ENCODE peak calls at places on chromosome X, in four cellular contexts. One of them, this sample, is unnamed.

GRCh38 chrX:71236858-71237257 is 13.8 kb downstream of the GJB1 start:
- DNase-seq in breast epithelium: no peak
- DNase-seq in lung: no peak
- DNase-seq in foreskin keratinocyte: no peak
- DNase-seq in this sample: no peak

GRCh38 chrX:150366951-150367545 is 3.9 kb downstream of the MAMLD1 start:
- DNase-seq in lung: no peak
- DNase-seq in breast epithelium: no peak
- DNase-seq in foreskin keratinocyte: no peak
- DNase-seq in this sample: no peak

GRCh38 chrX:110442631-110443030 is 84.0 kb downstream of the RTL9 start:
- DNase-seq in lung: no peak
- DNase-seq in breast epithelium: no peak
- DNase-seq in foreskin keratinocyte: peak
- DNase-seq in this sample: no peak

GRCh38 chrX:123742440-123742839 is 9.6 kb upstream of the THOC2 start:
- DNase-seq in lung: no peak
- DNase-seq in foreskin keratinocyte: no peak
- DNase-seq in breast epithelium: no peak
- DNase-seq in this sample: no peak

GRCh38 chrX:118423558-118423957 is 72.1 kb upstream of the DOCK11 start:
- DNase-seq in breast epithelium: no peak
- DNase-seq in lung: no peak
- DNase-seq in foreskin keratinocyte: no peak
- DNase-seq in this sample: no peak

GRCh38 chrX:25131055-25131454 is 115.3 kb upstream of the ARX start:
- DNase-seq in foreskin keratinocyte: peak
- DNase-seq in breast epithelium: no peak
- DNase-seq in lung: no peak
- DNase-seq in this sample: no peak

GRCh38 chrX:87580862-87581261 is 63.3 kb downstream of the KLHL4 start:
- DNase-seq in breast epithelium: no peak
- DNase-seq in foreskin keratinocyte: no peak
- DNase-seq in lung: no peak
- DNase-seq in this sample: no peak

GRCh38 chrX:63428348-63428747 is 77.2 kb upstream of the SPIN4 start:
- DNase-seq in breast epithelium: no peak
- DNase-seq in lung: no peak
- DNase-seq in foreskin keratinocyte: peak
- DNase-seq in this sample: no peak

GRCh38 chrX:141278306-141278705 is 36.0 kb upstream of the SPANXC start:
- DNase-seq in breast epithelium: no peak
- DNase-seq in lung: no peak
- DNase-seq in foreskin keratinocyte: peak
- DNase-seq in this sample: no peak

GRCh38 chrX:129403974-129404669 is 119.2 kb downstream of the SMARCA1 start:
- DNase-seq in lung: no peak
- DNase-seq in foreskin keratinocyte: no peak
- DNase-seq in breast epithelium: no peak
- DNase-seq in this sample: no peak

GRCh38 chrX:151970661-151971060 is 3.8 kb downstream of the GABRE start:
- DNase-seq in foreskin keratinocyte: no peak
- DNase-seq in breast epithelium: peak
- DNase-seq in lung: peak
- DNase-seq in this sample: no peak

GRCh38 chrX:97616883-97617510 is 733.3 kb downstream of the RPA4 start:
- DNase-seq in lung: no peak
- DNase-seq in breast epithelium: no peak
- DNase-seq in foreskin keratinocyte: peak
- DNase-seq in this sample: no peak

GRCh38 chrX:127570276-127570675 is 481.9 kb downstream of the ACTRT1 start:
- DNase-seq in foreskin keratinocyte: no peak
- DNase-seq in lung: no peak
- DNase-seq in breast epithelium: no peak
- DNase-seq in this sample: no peak

GRCh38 chrX:110466790-110467189 is 108.1 kb downstream of the RTL9 start:
- DNase-seq in foreskin keratinocyte: no peak
- DNase-seq in lung: no peak
- DNase-seq in breast epithelium: no peak
- DNase-seq in this sample: no peak

GRCh38 chrX:10112510-10112909 is 44.3 kb upstream of the CLCN4 start:
- DNase-seq in lung: no peak
- DNase-seq in foreskin keratinocyte: no peak
- DNase-seq in breast epithelium: no peak
- DNase-seq in this sample: no peak

GRCh38 chrX:66110112-66110511 is 53.9 kb upstream of the HEPH start:
- DNase-seq in foreskin keratinocyte: peak
- DNase-seq in lung: no peak
- DNase-seq in breast epithelium: no peak
- DNase-seq in this sample: no peak

GRCh38 chrX:19785647-19786046 is 101.8 kb downstream of the SH3KBP1 start:
- DNase-seq in lung: no peak
- DNase-seq in foreskin keratinocyte: no peak
- DNase-seq in breast epithelium: no peak
- DNase-seq in this sample: no peak

GRCh38 chrX:83845397-83845796 is 15.5 kb upstream of the CYLC1 start:
- DNase-seq in foreskin keratinocyte: peak
- DNase-seq in breast epithelium: no peak
- DNase-seq in lung: no peak
- DNase-seq in this sample: no peak

GRCh38 chrX:37912286-37912685 is 64.9 kb upstream of the DYNLT3 start:
- DNase-seq in foreskin keratinocyte: peak
- DNase-seq in lung: no peak
- DNase-seq in breast epithelium: no peak
- DNase-seq in this sample: no peak

GRCh38 chrX:120365320-120365719 is 3.4 kb downstream of the ATP1B4 start:
- DNase-seq in breast epithelium: no peak
- DNase-seq in foreskin keratinocyte: no peak
- DNase-seq in lung: peak
- DNase-seq in this sample: peak

GRCh38 chrX:120361906-120362305 is at the start of gene ATP1B4:
- DNase-seq in breast epithelium: no peak
- DNase-seq in foreskin keratinocyte: no peak
- DNase-seq in lung: no peak
- DNase-seq in this sample: no peak

GRCh38 chrX:120366794-120367193 is 4.9 kb downstream of the ATP1B4 start:
- DNase-seq in foreskin keratinocyte: no peak
- DNase-seq in lung: no peak
- DNase-seq in breast epithelium: no peak
- DNase-seq in this sample: no peak

GRCh38 chrX:120367390-120368100 is 5.7 kb downstream of the ATP1B4 start:
- DNase-seq in foreskin keratinocyte: no peak
- DNase-seq in lung: no peak
- DNase-seq in breast epithelium: no peak
- DNase-seq in this sample: no peak

DNA sequence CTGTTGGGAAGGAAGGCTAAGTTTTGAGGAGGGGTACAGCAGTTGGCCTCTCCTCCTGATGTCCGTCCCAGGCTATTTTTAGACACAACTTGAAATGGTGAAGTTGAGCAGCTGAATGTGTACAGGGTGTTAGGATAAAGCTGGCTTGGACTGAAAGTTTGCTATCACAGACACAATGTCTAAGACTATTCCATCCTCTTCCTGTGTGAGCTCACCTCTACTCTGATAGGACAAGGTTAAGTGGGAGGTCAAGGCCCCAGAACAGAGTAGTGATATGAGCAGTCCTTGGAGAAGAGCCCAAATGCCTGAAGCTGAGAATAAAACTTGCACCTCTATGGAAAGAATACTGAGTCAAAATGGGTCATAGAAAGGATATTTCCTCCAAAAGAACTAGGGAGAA is 4.1 kb downstream of the ATP1B4 start:
- DNase-seq in foreskin keratinocyte: no peak
- DNase-seq in breast epithelium: no peak
- DNase-seq in lung: no peak
- DNase-seq in this sample: no peak
- H3K27ac ChIP-seq in foreskin keratinocyte: no peak
- H3K27ac ChIP-seq in breast epithelium: no peak
- H3K27ac ChIP-seq in lung: no peak
- H3K27ac ChIP-seq in this sample: no peak

DNA sequence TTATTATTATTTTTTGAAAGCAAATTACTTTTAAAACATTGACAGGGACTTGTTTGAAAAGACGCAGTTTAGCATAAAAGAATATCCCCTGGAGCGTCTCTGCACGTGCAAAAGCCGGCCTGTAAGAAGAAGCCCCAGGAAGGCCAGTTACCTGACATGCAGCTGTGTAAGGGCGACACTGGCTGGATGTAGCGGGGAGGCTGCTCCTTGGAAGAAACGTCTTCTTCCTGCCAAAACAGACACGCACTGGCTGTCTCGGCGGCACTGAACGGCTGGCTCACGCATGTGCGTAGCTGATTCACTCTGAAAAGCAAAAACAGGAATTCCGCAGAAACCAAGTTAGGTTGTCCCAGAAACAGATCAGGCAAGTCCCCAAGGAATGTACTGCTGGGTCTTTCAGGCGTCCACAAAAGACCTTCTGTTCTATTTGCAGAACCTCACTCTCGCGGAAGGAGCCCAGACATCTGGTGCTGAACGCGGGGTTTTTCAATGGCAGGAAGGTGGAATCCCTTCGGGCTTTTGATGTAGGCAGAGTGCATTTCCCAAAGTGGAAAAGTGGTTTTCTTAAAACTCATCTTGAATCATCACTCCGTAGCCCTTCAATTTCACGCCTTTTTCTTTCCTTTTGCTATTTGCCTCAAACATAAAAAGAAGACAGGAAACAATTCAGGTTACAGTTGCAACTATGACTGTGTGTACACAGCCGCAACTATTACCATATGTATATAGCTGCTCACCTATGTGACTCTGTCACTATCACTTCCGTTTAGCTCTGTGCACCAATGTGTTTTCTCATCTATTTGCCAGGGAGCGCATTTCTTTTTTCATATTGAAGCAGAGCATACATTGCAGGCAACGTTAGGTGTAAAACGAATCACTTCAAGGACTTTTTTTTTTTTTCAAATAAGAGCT is 38.1 kb upstream of the ARSH start:
- DNase-seq in breast epithelium: peak
- DNase-seq in lung: no peak
- DNase-seq in foreskin keratinocyte: peak
- DNase-seq in this sample: peak
- H3K27ac ChIP-seq in breast epithelium: peak
- H3K27ac ChIP-seq in lung: no peak
- H3K27ac ChIP-seq in foreskin keratinocyte: no peak
- H3K27ac ChIP-seq in this sample: no peak

GRCh38 chrX:17375631-17376380 is 806 bp downstream of the NHS start:
- DNase-seq in breast epithelium: no peak
- DNase-seq in lung: no peak
- DNase-seq in foreskin keratinocyte: peak
- DNase-seq in this sample: no peak
- H3K27ac ChIP-seq in breast epithelium: peak
- H3K27ac ChIP-seq in lung: no peak
- H3K27ac ChIP-seq in foreskin keratinocyte: peak
- H3K27ac ChIP-seq in this sample: no peak

DNA sequence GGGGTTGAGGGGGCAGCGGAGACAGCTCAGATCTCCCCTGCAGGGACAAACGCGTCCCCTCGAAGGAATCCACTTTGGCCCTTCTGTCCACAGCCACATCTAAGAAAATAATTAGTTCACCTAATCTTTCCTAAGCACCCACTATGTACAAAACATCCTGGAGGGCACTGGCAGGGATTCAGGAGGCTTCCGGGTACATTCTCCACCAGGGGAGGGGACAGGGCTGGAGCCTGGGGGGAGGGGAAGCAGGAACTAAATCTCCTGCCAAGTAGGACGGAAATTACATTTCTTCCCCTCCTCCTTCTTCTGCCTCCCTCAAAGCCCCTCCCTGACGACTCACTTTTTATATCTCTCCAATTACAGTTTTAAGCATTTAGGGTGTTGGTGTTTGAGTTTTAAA is 203.1 kb downstream of the BCOR start:
- DNase-seq in foreskin keratinocyte: no peak
- DNase-seq in breast epithelium: no peak
- DNase-seq in lung: peak
- DNase-seq in this sample: no peak
- H3K27ac ChIP-seq in foreskin keratinocyte: no peak
- H3K27ac ChIP-seq in breast epithelium: peak
- H3K27ac ChIP-seq in lung: peak
- H3K27ac ChIP-seq in this sample: no peak

GRCh38 chrX:153802513-153803045 is 8.1 kb downstream of the SSR4 start:
- DNase-seq in lung: no peak
- DNase-seq in foreskin keratinocyte: no peak
- DNase-seq in breast epithelium: no peak
- DNase-seq in this sample: no peak
- H3K27ac ChIP-seq in lung: no peak
- H3K27ac ChIP-seq in foreskin keratinocyte: no peak
- H3K27ac ChIP-seq in breast epithelium: no peak
- H3K27ac ChIP-seq in this sample: no peak